ENCODE peak calls at places on chromosomes 3 and 15, in four cellular contexts. K, W, J and T are unnamed samples.

GRCh38 chr3:135125171-135125801 is 330.2 kb downstream of the EPHB1 start:
- DNase-seq in K (no peak), J (no peak), W (peak), T (no peak)

GRCh38 chr3:58260261-58260731 is 22.7 kb downstream of the ABHD6 start:
- DNase-seq in J (no peak), W (peak), K (no peak), T (no peak)

GRCh38 chr15:79494963-79495362 is 62.8 kb downstream of the MINAR1 start:
- DNase-seq in J (no peak), W (no peak), K (no peak), T (no peak)

GRCh38 chr3:59451800-59452741 is 402.2 kb upstream of the CFAP20DC start:
- DNase-seq in J (no peak), K (no peak), W (peak), T (no peak)

GRCh38 chr15:59904450-59904979 is 99.6 kb upstream of the FOXB1 start:
- DNase-seq in J (no peak), K (no peak), W (no peak), T (no peak)

GRCh38 chr3:159253860-159254259 is 452.0 kb downstream of the MFSD1 start:
- DNase-seq in W (peak), K (no peak), J (no peak), T (no peak)

GRCh38 chr15:40323953-40324937 is 753 bp downstream of the INAFM2 start:
- DNase-seq in K (no peak), J (peak), W (no peak), T (no peak)

GRCh38 chr3:62525276-62525675 is 151.9 kb upstream of the FEZF2 start:
- DNase-seq in W (peak), J (no peak), K (no peak), T (no peak)

GRCh38 chr15:57198654-57199241 is 177.6 kb upstream of the CGNL1 start:
- DNase-seq in K (no peak), W (peak), J (no peak), T (no peak)

GRCh38 chr15:100727291-100727851 is 125.0 kb downstream of the ASB7 start:
- DNase-seq in J (no peak), W (peak), K (peak), T (no peak)

GRCh38 chr3:132870596-132870995 is 148.4 kb upstream of the NPHP3 start:
- DNase-seq in J (no peak), K (no peak), W (no peak), T (no peak)

GRCh38 chr3:49199900-49200281 is 28.5 kb downstream of the KLHDC8B start:
- DNase-seq in W (no peak), J (no peak), K (no peak), T (no peak)

GRCh38 chr3:196288141-196288460 is 575 bp upstream of the PCYT1A start:
- DNase-seq in J (no peak), K (no peak), W (no peak), T (no peak)

GRCh38 chr3:179544981-179545645 is 17.6 kb upstream of the ACTL6A start:
- DNase-seq in K (no peak), J (no peak), W (peak), T (no peak)

GRCh38 chr3:60877188-60877587 is 374.1 kb downstream of the FHIT start:
- DNase-seq in K (no peak), W (no peak), J (no peak), T (no peak)

GRCh38 chr3:100725935-100726334 is 16.6 kb downstream of the TFG start:
- DNase-seq in W (no peak), J (no peak), K (no peak), T (no peak)

GRCh38 chr3:124860599-124860998 is 26.6 kb downstream of the ITGB5 start:
- DNase-seq in J (no peak), W (peak), K (peak), T (no peak)

GRCh38 chr3:4986611-4987373 is 7.6 kb downstream of the BHLHE40 start:
- DNase-seq in J (peak), W (peak), K (peak), T (peak)

GRCh38 chr3:98690876-98691275 is 72.3 kb upstream of the ST3GAL6 start:
- DNase-seq in J (no peak), W (peak), K (no peak), T (no peak)

GRCh38 chr3:58408906-58409305 is 24.7 kb downstream of the PDHB start:
- DNase-seq in W (no peak), K (no peak), J (no peak), T (no peak)

GRCh38 chr3:137946341-137946973 is 63.5 kb upstream of the CLDN18 start:
- DNase-seq in K (no peak), W (peak), J (peak), T (peak)

GRCh38 chr3:23999012-23999641 is 54.0 kb downstream of the NR1D2 start:
- DNase-seq in J (peak), W (peak), K (peak), T (peak)

GRCh38 chr3:104291437-104291851 is 1075.3 kb upstream of the ALCAM start:
- DNase-seq in W (peak), J (no peak), K (no peak), T (no peak)

GRCh38 chr3:127985216-127985615 is 67.0 kb upstream of the SEC61A1 start:
- DNase-seq in J (no peak), K (no peak), W (no peak), T (no peak)

GRCh38 chr15:48190932-48191573 is 412 bp upstream of the CTXN2 start:
- DNase-seq in K (no peak), J (peak), W (peak), T (peak)

GRCh38 chr15:28265334-28266019 is 56.5 kb downstream of the HERC2 start:
- DNase-seq in W (no peak), J (no peak), K (no peak), T (no peak)

GRCh38 chr15:29682781-29683180 is 139.5 kb downstream of the TJP1 start:
- DNase-seq in J (no peak), W (peak), K (no peak), T (no peak)

GRCh38 chr15:71296032-71296686 is 180.9 kb downstream of the THSD4 start:
- DNase-seq in W (peak), J (no peak), K (no peak), T (no peak)
- H3K4me3 ChIP-seq in W (no peak), J (no peak), K (no peak), T (no peak)

GRCh38 chr3:37806505-37807291 is 55.0 kb upstream of the CTDSPL start:
- DNase-seq in W (no peak), K (no peak), J (no peak), T (no peak)
- H3K4me3 ChIP-seq in W (no peak), K (no peak), J (no peak), T (no peak)

DNA sequence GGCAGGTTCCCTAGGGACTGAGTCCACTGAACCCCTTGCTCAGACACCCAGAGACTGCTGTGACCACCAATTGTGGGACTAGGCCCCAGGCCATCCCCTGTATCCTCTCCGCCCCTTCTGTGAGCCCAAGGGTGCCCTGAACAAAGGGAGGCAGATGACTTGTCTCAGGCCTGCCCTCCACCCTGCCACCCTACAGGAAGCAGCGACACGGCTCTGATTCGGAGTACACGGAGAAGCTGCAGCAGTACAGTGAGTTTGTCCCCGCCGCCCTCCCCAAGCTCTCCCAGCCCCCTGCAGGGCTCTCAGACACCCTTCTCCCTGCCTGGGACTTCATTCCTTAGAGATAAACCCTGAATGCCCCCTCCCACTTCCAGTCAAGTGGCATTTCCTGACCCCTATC is 16.6 kb downstream of the EPHB3 start:
- DNase-seq in J (no peak), W (no peak), K (no peak), T (no peak)
- H3K4me3 ChIP-seq in J (no peak), W (no peak), K (no peak), T (no peak)

DNA sequence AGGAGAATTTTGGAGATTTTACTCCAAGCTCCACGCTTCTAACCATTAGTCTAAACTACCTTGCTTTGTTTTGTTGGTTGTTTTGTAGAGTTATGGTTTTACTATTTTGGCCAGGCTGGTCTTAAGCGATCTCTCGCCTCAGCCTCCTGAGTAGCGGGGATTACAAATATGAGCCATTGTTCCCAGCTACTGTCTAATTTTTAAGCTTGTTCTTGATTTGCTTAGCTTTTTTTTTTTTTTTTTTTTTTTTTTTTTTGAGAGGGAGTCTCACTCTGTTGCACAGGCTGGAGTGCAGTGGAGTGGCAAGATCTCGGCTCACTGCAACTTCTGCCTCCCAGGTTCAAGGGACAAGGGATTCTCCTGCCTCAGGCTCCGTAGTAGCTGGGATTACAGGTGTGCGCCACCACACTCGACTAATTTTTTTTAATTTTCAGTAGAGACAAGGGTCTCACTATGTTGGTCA is 28.5 kb downstream of the EFCAB12 start:
- DNase-seq in W (peak), K (no peak), J (no peak), T (no peak)
- H3K4me3 ChIP-seq in W (no peak), K (no peak), J (peak), T (peak)

GRCh38 chr3:172560026-172560425 is 36.8 kb upstream of the TNFSF10 start:
- DNase-seq in J (no peak), W (no peak), K (no peak), T (no peak)

GRCh38 chr3:172564499-172564898 is 41.3 kb upstream of the TNFSF10 start:
- DNase-seq in J (no peak), W (no peak), K (no peak), T (no peak)

GRCh38 chr3:172559029-172559428 is 35.8 kb upstream of the TNFSF10 start:
- DNase-seq in W (no peak), K (peak), J (no peak), T (no peak)

GRCh38 chr3:172562881-172563835 is 39.9 kb upstream of the TNFSF10 start:
- DNase-seq in W (peak), K (peak), J (no peak), T (no peak)

GRCh38 chr3:172561894-172562664 is 38.8 kb upstream of the TNFSF10 start:
- DNase-seq in K (peak), W (no peak), J (no peak), T (no peak)
- H3K4me3 ChIP-seq in K (no peak), W (no peak), J (peak), T (no peak)

GRCh38 chr15:96119734-96120133 is 210.8 kb upstream of the NR2F2 start:
- DNase-seq in K (no peak), J (no peak), W (no peak), T (no peak)

GRCh38 chr15:96122077-96123027 is 208.1 kb upstream of the NR2F2 start:
- DNase-seq in J (no peak), K (no peak), W (peak), T (no peak)

GRCh38 chr15:96121521-96121920 is 209.0 kb upstream of the NR2F2 start:
- DNase-seq in J (no peak), K (no peak), W (peak), T (no peak)

GRCh38 chr15:96123028-96123400 is 207.5 kb upstream of the NR2F2 start:
- DNase-seq in K (no peak), J (no peak), W (no peak), T (no peak)

DNA sequence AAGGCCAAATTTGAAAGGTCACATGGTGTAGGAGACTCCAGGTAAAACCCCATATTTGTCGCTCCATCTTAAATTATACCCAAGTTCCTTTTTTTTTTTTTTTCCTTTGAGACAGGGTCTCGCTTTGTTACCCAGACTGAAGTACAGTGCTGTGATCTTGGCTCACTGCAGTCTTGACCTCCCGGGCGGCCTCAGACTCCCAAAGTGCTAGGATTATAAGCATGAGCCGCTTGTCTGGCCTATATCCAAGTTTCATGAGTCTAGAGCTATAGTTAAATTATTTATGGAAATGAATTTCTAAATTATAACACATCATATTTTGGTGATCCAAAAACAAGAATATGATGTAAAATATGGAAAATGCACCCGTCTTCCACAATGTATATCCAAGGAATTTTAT is 209.4 kb upstream of the NR2F2 start:
- DNase-seq in W (no peak), K (no peak), J (no peak), T (no peak)
- H3K4me3 ChIP-seq in W (no peak), K (no peak), J (no peak), T (no peak)

GRCh38 chr3:72177075-72178050 is 392.4 kb upstream of the PROK2 start:
- DNase-seq in K (no peak), J (peak), W (peak), T (peak)
- H3K4me3 ChIP-seq in K (no peak), J (peak), W (no peak), T (no peak)